ENCODE peak calls at places on chromosomes 7 and 10, in four cellular contexts. One of them, this sample, is unnamed.

GRCh38 chr10:34933676-34934075 is 118.6 kb upstream of the PARD3 start:
- DNase-seq in left lung: no peak
- DNase-seq in IMR-90: no peak
- DNase-seq in right lobe of liver: no peak
- DNase-seq in this sample: no peak

GRCh38 chr10:351770-352318 is 216.6 kb downstream of the ZMYND11 start:
- DNase-seq in left lung: no peak
- DNase-seq in IMR-90: no peak
- DNase-seq in right lobe of liver: no peak
- DNase-seq in this sample: no peak

GRCh38 chr10:62738916-62739315 is 65.6 kb upstream of the ADO start:
- DNase-seq in left lung: no peak
- DNase-seq in IMR-90: peak
- DNase-seq in right lobe of liver: no peak
- DNase-seq in this sample: no peak

GRCh38 chr7:96016056-96016455 is 243.7 kb downstream of the DYNC1I1 start:
- DNase-seq in left lung: no peak
- DNase-seq in IMR-90: no peak
- DNase-seq in right lobe of liver: no peak
- DNase-seq in this sample: no peak

GRCh38 chr10:6729071-6729773 is 149.1 kb upstream of the PRKCQ start:
- DNase-seq in left lung: no peak
- DNase-seq in IMR-90: peak
- DNase-seq in right lobe of liver: no peak
- DNase-seq in this sample: no peak

GRCh38 chr7:85851571-85852193 is 664.8 kb upstream of the SEMA3D start:
- DNase-seq in left lung: no peak
- DNase-seq in IMR-90: peak
- DNase-seq in right lobe of liver: no peak
- DNase-seq in this sample: no peak

GRCh38 chr7:112546723-112547513 is 66.1 kb downstream of the LSMEM1 start:
- DNase-seq in left lung: peak
- DNase-seq in IMR-90: peak
- DNase-seq in right lobe of liver: no peak
- DNase-seq in this sample: no peak

GRCh38 chr10:52864459-52865106 is 92.0 kb upstream of the MBL2 start:
- DNase-seq in left lung: peak
- DNase-seq in IMR-90: peak
- DNase-seq in right lobe of liver: peak
- DNase-seq in this sample: no peak

GRCh38 chr7:146575903-146576302 is 459.3 kb downstream of the CNTNAP2 start:
- DNase-seq in left lung: no peak
- DNase-seq in IMR-90: no peak
- DNase-seq in right lobe of liver: no peak
- DNase-seq in this sample: no peak

GRCh38 chr10:80500572-80501380 is 36.9 kb upstream of the SH2D4B start:
- DNase-seq in left lung: no peak
- DNase-seq in IMR-90: no peak
- DNase-seq in right lobe of liver: no peak
- DNase-seq in this sample: no peak

GRCh38 chr10:77565590-77566023 is 72.0 kb downstream of the KCNMA1 start:
- DNase-seq in left lung: no peak
- DNase-seq in IMR-90: no peak
- DNase-seq in right lobe of liver: no peak
- DNase-seq in this sample: no peak

GRCh38 chr7:35624299-35625186 is 70.4 kb downstream of the HERPUD2 start:
- DNase-seq in left lung: no peak
- DNase-seq in IMR-90: peak
- DNase-seq in right lobe of liver: no peak
- DNase-seq in this sample: peak

GRCh38 chr10:86523348-86523747 is 1.8 kb upstream of the WAPL start:
- DNase-seq in left lung: no peak
- DNase-seq in IMR-90: peak
- DNase-seq in right lobe of liver: no peak
- DNase-seq in this sample: peak

GRCh38 chr7:98993024-98993897 is 114.9 kb downstream of the TRRAP start:
- DNase-seq in left lung: peak
- DNase-seq in IMR-90: no peak
- DNase-seq in right lobe of liver: no peak
- DNase-seq in this sample: no peak

GRCh38 chr7:139995034-139995915 is 67.5 kb downstream of the PARP12 start:
- DNase-seq in left lung: no peak
- DNase-seq in IMR-90: peak
- DNase-seq in right lobe of liver: peak
- DNase-seq in this sample: no peak

GRCh38 chr7:96397936-96398596 is 76.2 kb upstream of the SLC25A13 start:
- DNase-seq in left lung: no peak
- DNase-seq in IMR-90: peak
- DNase-seq in right lobe of liver: no peak
- DNase-seq in this sample: peak

GRCh38 chr7:30932562-30932961 is 20.9 kb downstream of the AQP1 start:
- DNase-seq in left lung: peak
- DNase-seq in IMR-90: no peak
- DNase-seq in right lobe of liver: no peak
- DNase-seq in this sample: no peak

GRCh38 chr7:43248961-43249807 is 136.7 kb downstream of the HECW1 start:
- DNase-seq in left lung: peak
- DNase-seq in IMR-90: peak
- DNase-seq in right lobe of liver: no peak
- DNase-seq in this sample: no peak

GRCh38 chr10:81034376-81034775 is 496.7 kb downstream of the SH2D4B start:
- DNase-seq in left lung: no peak
- DNase-seq in IMR-90: no peak
- DNase-seq in right lobe of liver: no peak
- DNase-seq in this sample: no peak

GRCh38 chr10:27714349-27714748 is 31.3 kb downstream of the MKX start:
- DNase-seq in left lung: no peak
- DNase-seq in IMR-90: no peak
- DNase-seq in right lobe of liver: no peak
- DNase-seq in this sample: no peak

GRCh38 chr7:80593869-80594587 is 44.4 kb upstream of the CD36 start:
- DNase-seq in left lung: no peak
- DNase-seq in IMR-90: peak
- DNase-seq in right lobe of liver: no peak
- DNase-seq in this sample: no peak

GRCh38 chr10:63666836-63667383 is 145.7 kb downstream of the REEP3 start:
- DNase-seq in left lung: no peak
- DNase-seq in IMR-90: peak
- DNase-seq in right lobe of liver: no peak
- DNase-seq in this sample: no peak

GRCh38 chr10:75099952-75100763 is 11.3 kb upstream of the SAMD8 start:
- DNase-seq in left lung: peak
- DNase-seq in IMR-90: peak
- DNase-seq in right lobe of liver: peak
- DNase-seq in this sample: peak

GRCh38 chr7:75565129-75565528 is 73.0 kb downstream of the SPDYE5 start:
- DNase-seq in left lung: no peak
- DNase-seq in IMR-90: peak
- DNase-seq in right lobe of liver: no peak
- DNase-seq in this sample: no peak

GRCh38 chr10:71581376-71581775 is 138.2 kb downstream of the C10orf105 start:
- DNase-seq in left lung: no peak
- DNase-seq in IMR-90: no peak
- DNase-seq in right lobe of liver: peak
- DNase-seq in this sample: no peak

GRCh38 chr10:72107325-72108003 is 19.1 kb upstream of the SPOCK2 start:
- DNase-seq in left lung: no peak
- DNase-seq in IMR-90: no peak
- DNase-seq in right lobe of liver: no peak
- DNase-seq in this sample: no peak

DNA sequence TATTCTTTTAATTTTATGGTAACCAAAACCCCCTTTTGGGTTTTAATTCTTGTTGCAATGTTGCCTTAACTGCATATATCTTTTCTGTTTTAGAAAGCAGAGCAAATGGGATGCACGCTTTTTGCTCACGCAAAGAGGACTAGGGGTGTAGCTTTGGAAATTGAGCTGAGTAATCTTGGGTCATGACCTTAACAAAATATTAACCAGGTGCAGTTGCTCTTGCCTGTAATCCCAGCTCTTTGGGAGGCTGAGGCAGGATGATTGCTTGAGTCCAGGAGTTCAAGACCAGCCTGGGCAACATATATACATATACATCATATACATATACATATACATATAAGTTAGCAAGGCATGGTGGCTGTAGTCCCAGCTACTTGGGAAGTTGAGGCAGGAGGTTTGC is 172.9 kb upstream of the BMPER start:
- DNase-seq in left lung: no peak
- DNase-seq in IMR-90: no peak
- DNase-seq in right lobe of liver: no peak
- DNase-seq in this sample: no peak
- TF ChIP-seq CTCF in left lung: no peak
- TF ChIP-seq CTCF in IMR-90: no peak
- TF ChIP-seq CTCF in right lobe of liver: no peak
- TF ChIP-seq CTCF in this sample: no peak

DNA sequence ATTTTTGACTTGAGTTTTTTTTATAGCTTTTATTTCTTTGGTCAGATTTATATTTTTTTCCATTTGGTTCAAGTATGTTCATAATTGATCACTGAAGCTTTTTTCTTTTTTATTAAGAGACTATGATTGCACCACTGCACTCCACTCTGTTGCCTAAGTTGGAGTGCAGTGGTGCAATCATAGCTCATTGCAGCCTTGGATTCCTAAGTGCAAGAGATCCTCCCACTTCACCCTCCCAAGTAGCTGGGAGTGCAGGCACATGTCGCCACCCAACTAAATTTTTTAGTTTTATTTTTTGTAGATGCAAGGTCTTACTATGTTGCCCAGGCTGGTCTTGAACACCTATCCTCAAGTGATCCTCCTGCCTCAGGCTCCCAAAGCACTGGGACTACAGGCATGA is 97.7 kb upstream of the KIF5B start:
- DNase-seq in left lung: no peak
- DNase-seq in IMR-90: no peak
- DNase-seq in right lobe of liver: no peak
- DNase-seq in this sample: no peak
- TF ChIP-seq CTCF in left lung: no peak
- TF ChIP-seq CTCF in IMR-90: no peak
- TF ChIP-seq CTCF in right lobe of liver: no peak
- TF ChIP-seq CTCF in this sample: no peak

GRCh38 chr10:124092270-124093075 is 925 bp downstream of the CHST15 start:
- DNase-seq in left lung: peak
- DNase-seq in IMR-90: no peak
- DNase-seq in right lobe of liver: peak
- DNase-seq in this sample: peak
- TF ChIP-seq CTCF in left lung: no peak
- TF ChIP-seq CTCF in IMR-90: no peak
- TF ChIP-seq CTCF in right lobe of liver: peak
- TF ChIP-seq CTCF in this sample: no peak

DNA sequence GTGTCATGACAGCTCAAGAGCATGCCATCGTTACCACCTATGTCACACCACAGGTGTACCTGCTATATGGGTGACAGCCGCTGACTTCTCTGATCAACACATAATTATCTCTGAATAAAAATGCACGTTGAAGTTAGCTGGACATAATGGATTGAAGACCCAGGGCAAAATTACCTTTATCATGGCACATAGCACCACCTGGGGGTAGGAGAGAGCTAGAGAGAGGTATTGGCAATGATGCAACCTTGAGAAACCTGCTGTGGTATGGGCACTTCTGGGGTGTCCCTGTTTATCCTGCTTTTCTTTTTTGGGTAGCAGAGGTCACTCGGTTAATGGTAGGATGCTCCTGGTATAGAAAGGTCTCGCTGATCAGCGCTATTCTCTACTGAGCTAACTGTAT is 323.3 kb downstream of the TFEC start:
- DNase-seq in left lung: no peak
- DNase-seq in IMR-90: peak
- DNase-seq in right lobe of liver: no peak
- DNase-seq in this sample: no peak
- TF ChIP-seq CTCF in left lung: no peak
- TF ChIP-seq CTCF in IMR-90: peak
- TF ChIP-seq CTCF in right lobe of liver: peak
- TF ChIP-seq CTCF in this sample: peak

DNA sequence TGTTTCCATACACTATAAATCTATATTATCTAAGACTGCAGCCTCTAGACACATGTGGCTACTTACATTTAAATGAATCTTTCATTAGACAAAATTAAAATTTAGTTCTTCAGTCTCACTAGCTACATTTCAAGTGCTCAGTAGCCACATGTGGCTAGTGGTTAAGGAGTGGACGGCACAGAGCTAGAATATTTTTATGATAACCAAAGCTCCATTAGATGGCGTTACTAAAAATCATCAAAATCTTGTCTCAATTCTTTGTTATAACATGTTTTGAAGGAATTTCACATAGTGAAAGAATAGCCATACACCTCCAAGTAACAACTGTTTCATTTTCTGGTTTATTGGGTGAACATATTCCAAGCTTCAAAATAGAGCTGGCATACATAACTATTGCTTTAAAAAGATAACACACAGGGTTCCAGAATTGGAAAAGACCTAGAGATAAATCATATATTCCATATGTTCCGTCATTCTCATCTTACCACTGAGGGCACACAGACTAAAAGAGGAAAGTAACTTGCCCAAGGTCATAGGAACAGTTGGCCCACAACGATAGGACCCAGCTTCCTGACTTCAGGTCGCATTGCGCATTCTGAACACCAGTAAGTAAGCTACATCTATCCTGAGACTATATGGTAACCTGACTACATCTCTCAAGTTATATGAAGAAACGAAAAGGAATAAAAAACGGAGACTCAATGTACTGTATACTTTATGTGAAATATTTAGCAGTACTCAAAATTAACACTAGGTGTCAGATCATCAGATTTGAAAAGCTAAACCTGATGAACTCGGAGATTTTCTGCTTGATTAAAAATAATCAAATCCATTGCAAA is 66.6 kb downstream of the CAV1 start:
- DNase-seq in left lung: no peak
- DNase-seq in IMR-90: peak
- DNase-seq in right lobe of liver: no peak
- DNase-seq in this sample: no peak
- TF ChIP-seq CTCF in left lung: peak
- TF ChIP-seq CTCF in IMR-90: peak
- TF ChIP-seq CTCF in right lobe of liver: peak
- TF ChIP-seq CTCF in this sample: peak

GRCh38 chr10:101227765-101228681 is 1.2 kb downstream of the LBX1 start:
- DNase-seq in left lung: no peak
- DNase-seq in IMR-90: no peak
- DNase-seq in right lobe of liver: no peak
- DNase-seq in this sample: no peak
- TF ChIP-seq CTCF in left lung: no peak
- TF ChIP-seq CTCF in IMR-90: no peak
- TF ChIP-seq CTCF in right lobe of liver: no peak
- TF ChIP-seq CTCF in this sample: no peak

GRCh38 chr10:98414932-98415709 is at the start of gene PYROXD2:
- DNase-seq in left lung: peak
- DNase-seq in IMR-90: peak
- DNase-seq in right lobe of liver: peak
- DNase-seq in this sample: peak

GRCh38 chr10:98415710-98416077 is 712 bp upstream of the PYROXD2 start:
- DNase-seq in left lung: no peak
- DNase-seq in IMR-90: no peak
- DNase-seq in right lobe of liver: no peak
- DNase-seq in this sample: no peak

GRCh38 chr10:98416989-98417388 is 2.0 kb upstream of the PYROXD2 start:
- DNase-seq in left lung: no peak
- DNase-seq in IMR-90: no peak
- DNase-seq in right lobe of liver: no peak
- DNase-seq in this sample: no peak

GRCh38 chr10:98416589-98416988 is 1.6 kb upstream of the PYROXD2 start:
- DNase-seq in left lung: no peak
- DNase-seq in IMR-90: no peak
- DNase-seq in right lobe of liver: no peak
- DNase-seq in this sample: no peak

GRCh38 chr10:98414578-98414931 is 427 bp downstream of the PYROXD2 start:
- DNase-seq in left lung: no peak
- DNase-seq in IMR-90: no peak
- DNase-seq in right lobe of liver: no peak
- DNase-seq in this sample: no peak
- TF ChIP-seq CTCF in left lung: no peak
- TF ChIP-seq CTCF in IMR-90: no peak
- TF ChIP-seq CTCF in right lobe of liver: no peak
- TF ChIP-seq CTCF in this sample: no peak

This sample was measured in nephron progenitor cell.